ENCODE peak calls at places on chromosome 7, in five cellular contexts. One of them, this sample, is unnamed. For H3K4me1, the result is how much of the 10 kb centered on the place peaks cover.

GRCh38 chr7:106425017-106425719 is 140.4 kb upstream of the NAMPT start:
- DNase-seq in kidney: peak
- DNase-seq in IMR-90: peak
- DNase-seq in cardiac muscle cell: peak
- DNase-seq in colonic mucosa: peak
- DNase-seq in this sample: peak

GRCh38 chr7:104252409-104253134 is 44.8 kb upstream of the ORC5 start:
- DNase-seq in kidney: no peak
- DNase-seq in IMR-90: no peak
- DNase-seq in cardiac muscle cell: no peak
- DNase-seq in colonic mucosa: no peak
- DNase-seq in this sample: no peak

GRCh38 chr7:113367187-113367586 is 248.8 kb upstream of the SMIM30 start:
- DNase-seq in kidney: no peak
- DNase-seq in IMR-90: peak
- DNase-seq in cardiac muscle cell: no peak
- DNase-seq in colonic mucosa: no peak
- DNase-seq in this sample: no peak

GRCh38 chr7:25455649-25456251 is 227.5 kb upstream of the NPVF start:
- DNase-seq in kidney: peak
- DNase-seq in IMR-90: no peak
- DNase-seq in cardiac muscle cell: no peak
- DNase-seq in colonic mucosa: no peak
- DNase-seq in this sample: no peak

GRCh38 chr7:134941947-134942346 is 44.4 kb upstream of the AGBL3 start:
- DNase-seq in kidney: no peak
- DNase-seq in IMR-90: no peak
- DNase-seq in cardiac muscle cell: no peak
- DNase-seq in colonic mucosa: no peak
- DNase-seq in this sample: no peak

GRCh38 chr7:30975257-30975899 is 11.6 kb downstream of the GHRHR start:
- DNase-seq in kidney: no peak
- DNase-seq in IMR-90: no peak
- DNase-seq in cardiac muscle cell: no peak
- DNase-seq in colonic mucosa: peak
- DNase-seq in this sample: no peak

GRCh38 chr7:11177793-11178192 is 204.1 kb downstream of the PHF14 start:
- DNase-seq in kidney: no peak
- DNase-seq in IMR-90: peak
- DNase-seq in cardiac muscle cell: no peak
- DNase-seq in colonic mucosa: no peak
- DNase-seq in this sample: no peak

GRCh38 chr7:125423444-125424155 is 494.0 kb upstream of the POT1 start:
- DNase-seq in kidney: no peak
- DNase-seq in IMR-90: no peak
- DNase-seq in cardiac muscle cell: peak
- DNase-seq in colonic mucosa: no peak
- DNase-seq in this sample: no peak

GRCh38 chr7:12921751-12922345 is 234.4 kb downstream of the ARL4A start:
- DNase-seq in kidney: no peak
- DNase-seq in IMR-90: no peak
- DNase-seq in cardiac muscle cell: no peak
- DNase-seq in colonic mucosa: peak
- DNase-seq in this sample: no peak

GRCh38 chr7:101817031-101817929 is at the start of gene CUX1:
- DNase-seq in kidney: peak
- DNase-seq in IMR-90: no peak
- DNase-seq in cardiac muscle cell: no peak
- DNase-seq in colonic mucosa: peak
- DNase-seq in this sample: peak

GRCh38 chr7:48139461-48139860 is 31.8 kb upstream of the ABCA13 start:
- DNase-seq in kidney: no peak
- DNase-seq in IMR-90: peak
- DNase-seq in cardiac muscle cell: peak
- DNase-seq in colonic mucosa: no peak
- DNase-seq in this sample: no peak

GRCh38 chr7:11895352-11895751 is 63.4 kb upstream of the THSD7A start:
- DNase-seq in kidney: no peak
- DNase-seq in IMR-90: no peak
- DNase-seq in cardiac muscle cell: no peak
- DNase-seq in colonic mucosa: no peak
- DNase-seq in this sample: no peak

GRCh38 chr7:35802649-35803048 is 1.8 kb downstream of the SEPTIN7 start:
- DNase-seq in kidney: no peak
- DNase-seq in IMR-90: peak
- DNase-seq in cardiac muscle cell: no peak
- DNase-seq in colonic mucosa: peak
- DNase-seq in this sample: no peak

GRCh38 chr7:74148491-74148890 is 25.7 kb upstream of the EIF4H start:
- DNase-seq in kidney: no peak
- DNase-seq in IMR-90: no peak
- DNase-seq in cardiac muscle cell: no peak
- DNase-seq in colonic mucosa: no peak
- DNase-seq in this sample: no peak

GRCh38 chr7:75718390-75719031 is 20.2 kb downstream of the HIP1 start:
- DNase-seq in kidney: no peak
- DNase-seq in IMR-90: no peak
- DNase-seq in cardiac muscle cell: no peak
- DNase-seq in colonic mucosa: no peak
- DNase-seq in this sample: no peak

GRCh38 chr7:148242271-148242801 is 348.2 kb upstream of the C7orf33 start:
- DNase-seq in kidney: no peak
- DNase-seq in IMR-90: peak
- DNase-seq in cardiac muscle cell: peak
- DNase-seq in colonic mucosa: peak
- DNase-seq in this sample: no peak

GRCh38 chr7:81604075-81604807 is 165.6 kb downstream of the HGF start:
- DNase-seq in kidney: no peak
- DNase-seq in IMR-90: peak
- DNase-seq in cardiac muscle cell: peak
- DNase-seq in colonic mucosa: no peak
- DNase-seq in this sample: no peak

GRCh38 chr7:48109848-48110663 is 21.0 kb downstream of the UPP1 start:
- DNase-seq in kidney: peak
- DNase-seq in IMR-90: peak
- DNase-seq in cardiac muscle cell: peak
- DNase-seq in colonic mucosa: peak
- DNase-seq in this sample: peak

GRCh38 chr7:4131043-4131442 is 551.1 kb upstream of the FOXK1 start:
- DNase-seq in kidney: peak
- DNase-seq in IMR-90: no peak
- DNase-seq in cardiac muscle cell: no peak
- DNase-seq in colonic mucosa: no peak
- DNase-seq in this sample: peak

GRCh38 chr7:33459340-33459751 is 330.0 kb downstream of the BBS9 start:
- DNase-seq in kidney: no peak
- DNase-seq in IMR-90: peak
- DNase-seq in cardiac muscle cell: peak
- DNase-seq in colonic mucosa: no peak
- DNase-seq in this sample: no peak

GRCh38 chr7:107838024-107838423 is 35.0 kb upstream of the SLC26A3 start:
- DNase-seq in kidney: no peak
- DNase-seq in IMR-90: no peak
- DNase-seq in cardiac muscle cell: no peak
- DNase-seq in colonic mucosa: no peak
- DNase-seq in this sample: no peak

GRCh38 chr7:47806701-47807103 is 141.6 kb downstream of the PKD1L1 start:
- DNase-seq in kidney: peak
- DNase-seq in IMR-90: no peak
- DNase-seq in cardiac muscle cell: peak
- DNase-seq in colonic mucosa: no peak
- DNase-seq in this sample: no peak

GRCh38 chr7:151123485-151124204 is 37.4 kb downstream of the AGAP3 start:
- DNase-seq in kidney: peak
- DNase-seq in IMR-90: peak
- DNase-seq in cardiac muscle cell: peak
- DNase-seq in colonic mucosa: peak
- DNase-seq in this sample: peak

GRCh38 chr7:91325731-91326130 is 61.5 kb downstream of the FZD1 start:
- DNase-seq in kidney: no peak
- DNase-seq in IMR-90: no peak
- DNase-seq in cardiac muscle cell: peak
- DNase-seq in colonic mucosa: no peak
- DNase-seq in this sample: no peak

GRCh38 chr7:132750530-132751281 is 174.4 kb upstream of the PLXNA4 start:
- DNase-seq in kidney: no peak
- DNase-seq in IMR-90: peak
- DNase-seq in cardiac muscle cell: peak
- DNase-seq in colonic mucosa: no peak
- DNase-seq in this sample: no peak

GRCh38 chr7:151595702-151596340 is 76.1 kb upstream of the RHEB start:
- DNase-seq in kidney: no peak
- DNase-seq in IMR-90: no peak
- DNase-seq in cardiac muscle cell: no peak
- DNase-seq in colonic mucosa: no peak
- DNase-seq in this sample: no peak

GRCh38 chr7:67786021-67786420 is 789.4 kb downstream of the TYW1 start:
- DNase-seq in kidney: no peak
- DNase-seq in IMR-90: no peak
- DNase-seq in cardiac muscle cell: no peak
- DNase-seq in colonic mucosa: no peak
- DNase-seq in this sample: no peak

GRCh38 chr7:158285383-158285770 is 302.2 kb downstream of the PTPRN2 start:
- DNase-seq in kidney: no peak
- DNase-seq in IMR-90: no peak
- DNase-seq in cardiac muscle cell: no peak
- DNase-seq in colonic mucosa: peak
- DNase-seq in this sample: no peak
- TF ChIP-seq CTCF in kidney: no peak
- TF ChIP-seq CTCF in IMR-90: no peak
- TF ChIP-seq CTCF in cardiac muscle cell: no peak
- TF ChIP-seq CTCF in colonic mucosa: no peak
- TF ChIP-seq CTCF in this sample: no peak

DNA sequence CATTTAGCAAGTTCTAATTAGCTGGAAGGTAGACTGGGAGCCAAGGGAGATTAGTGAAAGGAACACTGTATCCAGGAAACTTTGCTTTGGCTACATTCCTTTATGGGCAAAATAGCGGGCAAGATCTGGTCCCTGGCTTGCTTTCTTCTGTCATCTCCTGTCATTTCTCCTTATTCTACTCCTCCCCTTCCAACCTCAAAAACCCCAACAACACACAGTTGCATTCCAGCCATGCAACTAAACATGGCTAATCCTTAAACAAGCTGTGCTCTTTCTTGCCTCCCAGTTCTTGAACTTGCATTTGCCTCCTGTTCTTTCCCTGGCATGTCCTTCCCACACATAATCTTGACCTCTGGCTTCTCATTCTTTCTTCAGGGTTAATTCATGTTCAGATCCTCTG is 59.5 kb upstream of the CDCA7L start:
- DNase-seq in kidney: no peak
- DNase-seq in IMR-90: no peak
- DNase-seq in cardiac muscle cell: no peak
- DNase-seq in colonic mucosa: no peak
- DNase-seq in this sample: no peak
- H3K4me3 ChIP-seq in kidney: no peak
- H3K4me3 ChIP-seq in IMR-90: no peak
- H3K4me3 ChIP-seq in cardiac muscle cell: no peak
- H3K4me3 ChIP-seq in colonic mucosa: no peak
- H3K4me3 ChIP-seq in this sample: no peak

GRCh38 chr7:116219288-116219687 is 8.9 kb downstream of the TES start:
- DNase-seq in kidney: no peak
- DNase-seq in IMR-90: no peak
- DNase-seq in cardiac muscle cell: no peak
- DNase-seq in colonic mucosa: no peak
- DNase-seq in this sample: no peak
- H3K4me1 ChIP-seq in kidney: under half
- H3K4me1 ChIP-seq in IMR-90: under half
- H3K4me1 ChIP-seq in cardiac muscle cell: under half
- H3K4me1 ChIP-seq in colonic mucosa: under half
- H3K4me1 ChIP-seq in this sample: under half

DNA sequence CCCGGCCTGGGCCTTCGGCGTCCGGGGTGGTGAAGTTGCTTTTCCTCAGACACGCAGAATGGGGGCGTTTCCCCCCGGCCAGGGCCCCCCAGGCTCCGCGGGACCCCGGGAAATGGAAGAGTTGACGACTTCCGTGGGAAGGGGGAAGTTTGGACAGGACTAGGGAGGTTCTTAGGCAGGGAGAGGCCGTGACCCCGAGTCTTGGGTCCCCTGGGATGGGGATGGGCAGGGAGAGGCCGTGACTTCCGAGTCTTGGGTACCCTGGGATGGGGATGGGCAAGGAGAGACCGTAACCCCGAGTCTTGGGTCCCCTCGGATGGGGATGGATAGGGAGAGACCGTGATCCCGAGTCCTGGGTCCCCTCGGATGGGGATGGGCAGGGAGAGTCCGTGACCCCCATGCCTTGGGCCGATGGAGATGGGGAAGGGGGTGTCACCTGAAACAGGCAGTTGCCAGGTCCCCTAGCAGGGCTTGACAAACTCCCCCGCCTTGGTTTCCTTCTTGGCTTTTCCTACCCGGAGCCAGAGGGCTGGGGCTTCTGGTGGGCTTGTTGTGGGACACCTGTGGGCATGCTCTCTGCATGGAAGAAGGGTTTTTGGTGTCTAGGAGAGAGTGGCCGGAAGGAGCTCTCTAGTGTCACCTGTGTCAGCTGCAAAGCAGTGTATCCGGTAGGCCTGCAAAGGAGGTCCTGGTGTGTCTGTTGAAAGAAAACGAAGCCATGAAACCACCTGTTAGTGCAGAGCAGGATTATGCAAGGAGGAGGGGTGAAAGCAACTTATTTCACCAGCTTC is 1.1 kb downstream of the TRRAP start:
- DNase-seq in kidney: peak
- DNase-seq in IMR-90: peak
- DNase-seq in cardiac muscle cell: no peak
- DNase-seq in colonic mucosa: peak
- DNase-seq in this sample: peak
- TF ChIP-seq CTCF in kidney: no peak
- TF ChIP-seq CTCF in IMR-90: peak
- TF ChIP-seq CTCF in cardiac muscle cell: peak
- TF ChIP-seq CTCF in colonic mucosa: no peak
- TF ChIP-seq CTCF in this sample: no peak

This sample was measured in pancreas.